ENCODE peak calls at places on chromosome 20, in five cellular contexts. P, W, C, S and O are unnamed samples.

GRCh38 chr20:50421356-50422340 is 88.5 kb upstream of the PTPN1 start:
- DNase-seq in P (no peak), C (no peak), S (no peak), W (no peak), O (no peak)

GRCh38 chr20:43945391-43946205 is 30.9 kb downstream of the TOX2 start:
- DNase-seq in P (no peak), S (no peak), C (no peak), W (no peak), O (no peak)

GRCh38 chr20:52049001-52049731 is 142.4 kb downstream of the ZFP64 start:
- DNase-seq in W (peak), P (no peak), C (no peak), S (peak), O (no peak)

GRCh38 chr20:50416269-50416863 is 93.8 kb upstream of the PTPN1 start:
- DNase-seq in C (no peak), S (no peak), W (no peak), P (no peak), O (no peak)

GRCh38 chr20:10642859-10643559 is 30.8 kb downstream of the JAG1 start:
- DNase-seq in S (no peak), C (no peak), W (no peak), P (no peak), O (no peak)

GRCh38 chr20:51060301-51060700 is 37.4 kb upstream of the KCNG1 start:
- DNase-seq in W (no peak), S (no peak), C (no peak), P (no peak), O (no peak)

GRCh38 chr20:49854190-49854875 is 41.7 kb downstream of the SLC9A8 start:
- DNase-seq in C (no peak), W (no peak), P (no peak), S (no peak), O (peak)

GRCh38 chr20:21338291-21338690 is 35.2 kb downstream of the XRN2 start:
- DNase-seq in W (no peak), P (no peak), C (no peak), S (no peak), O (no peak)

GRCh38 chr20:44496976-44497375 is 21.3 kb downstream of the TTPAL start:
- DNase-seq in C (peak), W (peak), P (peak), S (no peak), O (no peak)

GRCh38 chr20:47292581-47292980 is 63.9 kb downstream of the ZMYND8 start:
- DNase-seq in W (no peak), S (no peak), P (no peak), C (no peak), O (no peak)

GRCh38 chr20:9532069-9532809 is 17.8 kb downstream of the LAMP5 start:
- DNase-seq in S (no peak), P (no peak), C (no peak), W (no peak), O (no peak)

GRCh38 chr20:9021216-9021615 is 47.7 kb upstream of the PLCB4 start:
- DNase-seq in W (no peak), P (no peak), C (no peak), S (no peak), O (no peak)

GRCh38 chr20:37890108-37890507 is 12.8 kb upstream of the VSTM2L start:
- DNase-seq in S (no peak), P (no peak), W (no peak), C (no peak), O (no peak)

GRCh38 chr20:41170386-41171105 is 33.2 kb downstream of the PLCG1 start:
- DNase-seq in P (no peak), S (no peak), W (no peak), C (no peak), O (no peak)

GRCh38 chr20:63891061-63892002 is 3.6 kb upstream of the DNAJC5 start:
- DNase-seq in S (peak), C (no peak), W (no peak), P (no peak), O (no peak)
- TF ChIP-seq CTCF in S (peak), C (no peak), W (no peak), P (no peak), O (no peak)

GRCh38 chr20:62708591-62709536 is at the start of gene NTSR1:
- DNase-seq in W (no peak), S (peak), P (no peak), C (no peak), O (peak)

GRCh38 chr20:62709537-62709905 is 885 bp downstream of the NTSR1 start:
- DNase-seq in P (no peak), S (no peak), C (no peak), W (no peak), O (no peak)

GRCh38 chr20:62706857-62707256 is 1.8 kb upstream of the NTSR1 start:
- DNase-seq in C (no peak), W (no peak), P (no peak), S (no peak), O (no peak)

GRCh38 chr20:62707281-62707941 is 1.2 kb upstream of the NTSR1 start:
- DNase-seq in S (no peak), C (no peak), P (no peak), W (no peak), O (peak)

DNA sequence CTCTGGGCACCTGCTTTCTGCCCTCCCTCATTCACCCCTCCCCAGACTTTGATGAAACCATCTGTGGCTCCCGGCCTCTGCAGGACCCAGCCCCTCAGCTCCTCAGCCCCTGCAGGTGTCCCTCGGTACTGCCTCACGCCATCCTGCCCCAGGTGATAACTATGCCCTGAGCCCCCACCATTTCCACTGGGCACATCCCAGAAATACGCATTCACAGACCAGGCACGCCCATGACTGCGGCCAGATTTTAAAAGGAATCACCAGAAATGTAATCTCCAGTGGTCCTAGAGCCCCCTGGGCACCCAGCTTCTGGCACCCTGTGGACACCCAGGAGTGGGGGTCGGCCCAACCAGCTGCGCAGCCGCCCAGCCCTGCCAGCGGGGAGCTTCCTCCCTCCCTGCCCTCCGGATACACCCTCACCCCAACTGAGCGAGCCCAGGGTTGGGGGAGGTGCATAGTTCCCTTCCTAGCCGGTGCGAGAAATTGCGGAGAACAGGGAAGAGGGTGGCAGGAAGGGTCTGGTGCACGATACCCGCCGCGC is 585 bp upstream of the NTSR1 start:
- DNase-seq in P (peak), W (no peak), C (peak), S (peak), O (peak)
- TF ChIP-seq CTCF in P (peak), W (peak), C (no peak), S (peak), O (peak)

GRCh38 chr20:19794941-19795340 is 36.9 kb downstream of the RIN2 start:
- DNase-seq in S (no peak), W (no peak), P (no peak), C (no peak), O (no peak)

GRCh38 chr20:19791887-19792286 is 33.8 kb downstream of the RIN2 start:
- DNase-seq in P (no peak), S (no peak), C (no peak), W (no peak), O (no peak)

GRCh38 chr20:19789446-19789845 is 31.4 kb downstream of the RIN2 start:
- DNase-seq in W (no peak), P (no peak), C (no peak), S (no peak), O (no peak)

GRCh38 chr20:19789009-19789408 is 31.0 kb downstream of the RIN2 start:
- DNase-seq in P (no peak), W (no peak), S (no peak), C (no peak), O (no peak)

DNA sequence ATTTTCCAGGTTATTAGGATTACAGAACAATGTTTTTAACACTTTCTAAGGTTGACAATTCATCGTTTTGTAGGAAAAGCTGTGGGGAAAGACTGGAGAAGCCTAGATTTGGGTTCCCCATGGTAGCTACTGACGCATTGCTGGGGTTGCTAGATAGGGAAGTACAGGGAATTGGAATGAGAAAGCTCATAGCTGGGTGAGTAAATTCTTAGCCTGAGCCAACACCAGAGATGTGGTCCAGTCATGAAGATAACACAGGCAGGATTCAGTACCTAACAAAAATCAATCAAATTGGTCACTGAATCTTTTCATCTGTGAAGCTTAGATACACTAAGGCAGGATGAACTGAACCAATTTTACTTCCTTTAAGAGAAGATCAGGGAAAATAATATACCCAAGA is 35.7 kb downstream of the RIN2 start:
- DNase-seq in W (no peak), P (no peak), C (no peak), S (no peak), O (no peak)
- TF ChIP-seq CTCF in W (no peak), P (no peak), C (no peak), S (no peak), O (no peak)

DNA sequence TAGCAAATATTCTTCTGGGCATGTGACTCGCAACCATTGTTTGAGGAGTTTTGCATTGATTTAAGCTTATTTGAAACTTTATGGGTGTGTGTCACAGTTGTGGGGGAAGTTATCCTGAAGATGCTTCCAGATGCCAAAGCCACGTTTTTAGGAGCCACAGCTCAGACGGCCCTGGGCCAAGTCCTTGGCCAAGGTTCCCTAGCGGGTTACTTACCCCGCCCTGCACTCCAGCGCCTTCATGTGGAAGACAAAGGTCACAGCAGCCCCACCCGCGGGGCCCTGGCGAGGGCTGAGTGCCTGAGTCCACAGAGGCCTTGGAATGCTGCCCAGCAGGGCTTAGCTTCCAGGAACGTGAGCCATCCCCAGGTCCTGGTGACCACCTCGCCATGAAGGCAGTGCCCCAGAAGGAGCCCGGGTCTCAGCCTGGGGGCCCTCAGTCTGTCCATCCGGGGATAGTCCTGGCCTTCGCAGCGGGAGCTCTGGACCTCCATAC is 308.3 kb downstream of the CDH4 start:
- DNase-seq in P (no peak), S (peak), W (no peak), C (no peak), O (no peak)
- TF ChIP-seq CTCF in P (peak), S (peak), W (no peak), C (no peak), O (no peak)

DNA sequence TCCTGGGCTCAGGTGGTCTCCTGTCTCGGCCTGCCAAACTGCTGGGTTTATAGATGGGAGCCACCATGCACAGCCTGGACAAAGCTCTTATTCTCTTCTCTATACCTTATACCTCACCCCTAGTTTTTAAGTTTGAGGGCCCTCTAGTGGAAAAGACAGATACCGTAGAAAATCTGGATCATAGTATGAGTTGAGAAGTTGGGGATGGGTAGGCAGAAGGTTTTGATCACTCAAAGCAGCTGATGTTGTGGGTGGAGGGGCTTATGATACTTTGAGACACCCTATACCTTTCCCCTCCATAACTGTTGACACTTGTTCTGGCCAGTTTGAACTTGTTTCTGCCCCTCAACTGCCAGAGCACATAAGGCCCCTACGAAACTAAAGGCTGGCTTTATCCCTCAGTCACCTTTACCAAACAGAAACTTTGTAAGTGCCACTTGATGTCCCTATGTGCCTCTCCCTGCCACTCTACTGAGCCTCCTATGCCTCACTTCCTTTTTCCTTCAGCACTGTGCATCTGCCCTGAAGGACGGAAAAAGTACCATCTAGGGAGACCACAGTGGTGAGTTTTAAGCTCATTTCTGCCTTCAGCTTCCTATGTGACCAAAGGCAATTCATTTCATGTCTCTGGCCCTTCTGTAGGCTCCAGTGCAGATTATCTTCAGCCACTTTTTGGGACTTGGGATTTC is 28.6 kb downstream of the RALY start:
- DNase-seq in W (no peak), C (peak), P (peak), S (no peak), O (no peak)
- TF ChIP-seq CTCF in W (peak), C (peak), P (peak), S (peak), O (peak)

GRCh38 chr20:15703171-15703911 is 869.9 kb downstream of the KIF16B start:
- DNase-seq in P (no peak), C (peak), S (no peak), W (peak), O (no peak)

GRCh38 chr20:15700147-15700765 is 873.0 kb downstream of the KIF16B start:
- DNase-seq in W (no peak), P (no peak), C (no peak), S (no peak), O (peak)

GRCh38 chr20:15702161-15702560 is 871.1 kb downstream of the KIF16B start:
- DNase-seq in C (no peak), S (no peak), P (no peak), W (peak), O (no peak)

DNA sequence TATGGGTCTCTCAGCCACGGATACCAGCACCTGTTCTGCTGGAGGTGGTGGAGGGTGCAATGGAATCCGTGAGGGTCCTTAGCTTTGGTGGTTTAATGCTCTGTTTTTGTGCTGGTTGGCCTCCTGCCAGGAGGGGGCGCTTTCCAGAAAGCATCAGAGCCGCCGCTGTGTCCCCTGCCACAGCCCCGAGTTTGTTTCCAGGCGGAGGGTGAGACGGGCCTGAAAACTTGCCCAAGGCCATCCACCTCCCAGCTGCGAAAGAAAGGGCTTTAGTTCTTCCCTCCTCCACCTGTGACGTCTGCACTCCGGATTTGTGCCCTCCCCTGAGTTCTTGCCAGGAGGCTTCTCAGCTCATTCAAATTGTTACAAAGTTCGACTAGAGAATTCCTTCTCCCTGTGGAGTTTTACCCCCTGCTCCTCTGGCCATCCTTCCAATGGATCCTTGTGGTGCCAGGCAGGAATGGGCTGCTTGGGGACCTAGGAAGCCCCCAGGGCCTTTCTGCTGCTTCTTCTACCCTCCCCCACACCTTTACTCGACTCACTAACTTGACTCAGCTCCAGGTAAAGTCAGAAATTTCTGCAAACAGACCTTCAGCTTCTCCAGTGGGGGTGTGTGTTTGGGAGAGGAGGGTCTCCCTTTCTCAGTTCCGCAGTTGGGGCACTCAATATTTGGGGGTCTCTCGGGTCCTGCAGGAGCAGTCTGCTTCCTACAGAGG is 873.7 kb downstream of the KIF16B start:
- DNase-seq in W (no peak), P (no peak), S (peak), C (no peak), O (no peak)
- TF ChIP-seq CTCF in W (no peak), P (no peak), S (peak), C (no peak), O (no peak)

GRCh38 chr20:53915459-53916172 is 154.8 kb downstream of the BCAS1 start:
- DNase-seq in S (peak), W (no peak), C (peak), P (peak), O (peak)

GRCh38 chr20:53917145-53918009 is 153.0 kb downstream of the BCAS1 start:
- DNase-seq in S (no peak), C (no peak), P (no peak), W (no peak), O (no peak)

GRCh38 chr20:53914091-53914860 is 156.1 kb downstream of the BCAS1 start:
- DNase-seq in W (no peak), S (no peak), P (no peak), C (no peak), O (no peak)

GRCh38 chr20:53916173-53916512 is 154.3 kb downstream of the BCAS1 start:
- DNase-seq in S (no peak), W (no peak), P (no peak), C (no peak), O (no peak)

GRCh38 chr20:53914861-53915458 is 155.4 kb downstream of the BCAS1 start:
- DNase-seq in S (no peak), W (no peak), P (no peak), C (no peak), O (no peak)
- TF ChIP-seq CTCF in S (peak), W (no peak), P (no peak), C (no peak), O (no peak)